ENCODE peak calls at places on chromosomes 12 and 14, in six cellular contexts. E is Daoy, G is mucosa of gallbladder, S is H54, T is neural progenitor cell, V is AG08395. W is an unnamed sample.

GRCh38 chr14:61322799-61323290 is 1.5 kb downstream of the PRKCH start:
- DNase-seq in G (no peak), T (no peak), S (no peak), E (no peak), V (no peak), W (no peak)

GRCh38 chr14:91284146-91284790 is 39.8 kb upstream of the GPR68 start:
- DNase-seq in G (no peak), E (peak; percentile 85), S (peak; percentile 87), V (peak; percentile 94), T (no peak), W (no peak)

GRCh38 chr14:74952195-74952665 is 3.2 kb downstream of the PGF start:
- DNase-seq in T (no peak), S (no peak), E (no peak), G (no peak), V (no peak), W (no peak)

GRCh38 chr12:49777341-49777740 is 36.0 kb downstream of the TMBIM6 start:
- DNase-seq in T (no peak), V (no peak), E (no peak), G (no peak), S (no peak), W (no peak)

GRCh38 chr14:95439881-95440280 is 76.6 kb downstream of the SYNE3 start:
- DNase-seq in G (no peak), T (no peak), S (no peak), E (no peak), V (no peak), W (no peak)

GRCh38 chr12:121513464-121514183 is 67.2 kb downstream of the KDM2B start:
- DNase-seq in V (no peak), E (peak; percentile 57), T (peak; percentile 54), S (peak; percentile 91), G (no peak), W (no peak)

GRCh38 chr12:132106921-132107320 is 37.2 kb downstream of the DDX51 start:
- DNase-seq in T (no peak), V (no peak), E (no peak), G (no peak), S (no peak), W (no peak)

GRCh38 chr12:124210991-124211577 is 83.8 kb upstream of the RFLNA start:
- DNase-seq in G (no peak), S (no peak), T (no peak), V (no peak), E (no peak), W (no peak)

GRCh38 chr14:48384786-48385185 is 709.4 kb upstream of the MDGA2 start:
- DNase-seq in S (no peak), T (no peak), G (no peak), E (no peak), V (no peak), W (no peak)

GRCh38 chr14:21917699-21918436 is 244.2 kb upstream of the OR4E1 start:
- DNase-seq in E (peak; percentile 66), T (peak; percentile 68), V (peak; percentile 24), G (peak; percentile 56), S (no peak), W (peak; percentile 46)

GRCh38 chr14:67010602-67011001 is 178.6 kb upstream of the GARIN2 start:
- DNase-seq in E (no peak), V (no peak), S (no peak), G (no peak), T (no peak), W (no peak)

GRCh38 chr14:91173221-91173670 is 59.4 kb downstream of the DGLUCY start:
- DNase-seq in V (peak; percentile 81), G (peak; percentile 80), S (peak; percentile 69), E (peak; percentile 87), T (peak; percentile 85), W (peak; percentile 82)

GRCh38 chr14:75011356-75012097 is 8.8 kb downstream of the EIF2B2 start:
- DNase-seq in G (no peak), V (peak; percentile 57), T (no peak), E (peak; percentile 70), S (no peak), W (no peak)

GRCh38 chr12:120228291-120229070 is 27.6 kb upstream of the RPLP0 start:
- DNase-seq in T (peak; percentile 91), V (peak; percentile 87), S (peak; percentile 58), E (peak; percentile 90), G (peak; percentile 91), W (peak; percentile 44)

GRCh38 chr12:27273114-27273513 is 29.0 kb downstream of the STK38L start:
- DNase-seq in G (no peak), T (no peak), S (no peak), V (no peak), E (no peak), W (no peak)

GRCh38 chr14:55103005-55103640 is 25.9 kb upstream of the LGALS3 start:
- DNase-seq in T (peak; percentile 62), E (peak; percentile 95), G (peak; percentile 91), S (peak; percentile 63), V (peak; percentile 82), W (no peak)

GRCh38 chr12:30822385-30823139 is 67.8 kb upstream of the CAPRIN2 start:
- DNase-seq in V (peak; percentile 73), G (peak; percentile 49), S (no peak), T (peak; percentile 72), E (peak; percentile 23), W (peak; percentile 51)

GRCh38 chr12:99119943-99120342 is 474.9 kb downstream of the APAF1 start:
- DNase-seq in E (no peak), V (no peak), T (no peak), G (no peak), S (no peak), W (no peak)

GRCh38 chr14:96108061-96108795 is 69.1 kb downstream of the C14orf132 start:
- DNase-seq in S (no peak), V (no peak), T (no peak), E (no peak), G (no peak), W (no peak)

GRCh38 chr14:91883770-91884169 is 16.4 kb upstream of the TC2N start:
- DNase-seq in T (no peak), S (no peak), V (no peak), E (no peak), G (peak; percentile 40), W (no peak)

GRCh38 chr14:83826838-83827237 is 1703.1 kb upstream of the FLRT2 start:
- DNase-seq in S (peak; percentile 0), V (peak; percentile 4), G (no peak), T (no peak), E (no peak), W (no peak)

GRCh38 chr14:104289485-104289884 is 151.1 kb downstream of the KIF26A start:
- DNase-seq in G (no peak), V (no peak), S (no peak), T (no peak), E (no peak), W (no peak)

GRCh38 chr14:75906680-75907280 is 75.0 kb downstream of the TGFB3 start:
- DNase-seq in T (peak; percentile 80), G (peak; percentile 67), E (peak; percentile 55), S (no peak), V (peak; percentile 78), W (peak; percentile 72)

GRCh38 chr12:5736527-5736926 is 208.5 kb downstream of the ANO2 start:
- DNase-seq in T (no peak), V (no peak), E (no peak), G (no peak), S (no peak), W (no peak)